ENCODE peak calls at places on chromosomes 4 and X, in nine cellular contexts. One of them, this sample, is unnamed.

GRCh38 chr4:52931238-52931637 is 69.1 kb downstream of the RASL11B start:
- DNase-seq in SJSA1: no peak
- DNase-seq in breast epithelium: no peak
- DNase-seq in choroid plexus epithelial cell: peak
- DNase-seq in fibroblast of mammary gland: no peak
- DNase-seq in WERI-Rb-1: no peak
- DNase-seq in IMR-90: no peak
- DNase-seq in endodermal cell: no peak
- DNase-seq in PC-3: no peak
- DNase-seq in this sample: no peak

GRCh38 chrX:74242484-74243138 is 61.4 kb upstream of the ZCCHC13 start:
- DNase-seq in SJSA1: no peak
- DNase-seq in breast epithelium: no peak
- DNase-seq in choroid plexus epithelial cell: no peak
- DNase-seq in fibroblast of mammary gland: no peak
- DNase-seq in WERI-Rb-1: no peak
- DNase-seq in IMR-90: peak
- DNase-seq in endodermal cell: no peak
- DNase-seq in PC-3: no peak
- DNase-seq in this sample: no peak

GRCh38 chrX:20595928-20596550 is 329.3 kb upstream of the RPS6KA3 start:
- DNase-seq in SJSA1: no peak
- DNase-seq in breast epithelium: no peak
- DNase-seq in choroid plexus epithelial cell: peak
- DNase-seq in fibroblast of mammary gland: peak
- DNase-seq in WERI-Rb-1: no peak
- DNase-seq in IMR-90: no peak
- DNase-seq in endodermal cell: no peak
- DNase-seq in PC-3: peak
- DNase-seq in this sample: peak

GRCh38 chr4:140242357-140243284 is 88.6 kb upstream of the MAML3 start:
- DNase-seq in SJSA1: no peak
- DNase-seq in breast epithelium: no peak
- DNase-seq in choroid plexus epithelial cell: no peak
- DNase-seq in fibroblast of mammary gland: no peak
- DNase-seq in WERI-Rb-1: no peak
- DNase-seq in IMR-90: no peak
- DNase-seq in endodermal cell: no peak
- DNase-seq in PC-3: peak
- DNase-seq in this sample: peak

GRCh38 chr4:128519163-128519810 is 231.7 kb upstream of the PGRMC2 start:
- DNase-seq in SJSA1: no peak
- DNase-seq in breast epithelium: no peak
- DNase-seq in choroid plexus epithelial cell: peak
- DNase-seq in fibroblast of mammary gland: peak
- DNase-seq in WERI-Rb-1: no peak
- DNase-seq in IMR-90: peak
- DNase-seq in endodermal cell: no peak
- DNase-seq in PC-3: no peak
- DNase-seq in this sample: peak

GRCh38 chrX:20352935-20353336 is 86.2 kb upstream of the RPS6KA3 start:
- DNase-seq in SJSA1: no peak
- DNase-seq in breast epithelium: no peak
- DNase-seq in choroid plexus epithelial cell: no peak
- DNase-seq in fibroblast of mammary gland: no peak
- DNase-seq in WERI-Rb-1: no peak
- DNase-seq in IMR-90: no peak
- DNase-seq in endodermal cell: no peak
- DNase-seq in PC-3: no peak
- DNase-seq in this sample: no peak

GRCh38 chrX:38618152-38618551 is 56.8 kb downstream of the TSPAN7 start:
- DNase-seq in SJSA1: no peak
- DNase-seq in breast epithelium: no peak
- DNase-seq in choroid plexus epithelial cell: no peak
- DNase-seq in fibroblast of mammary gland: no peak
- DNase-seq in WERI-Rb-1: no peak
- DNase-seq in IMR-90: no peak
- DNase-seq in endodermal cell: no peak
- DNase-seq in PC-3: no peak
- DNase-seq in this sample: no peak

GRCh38 chr4:8122746-8123145 is 35.9 kb downstream of the ABLIM2 start:
- DNase-seq in SJSA1: no peak
- DNase-seq in breast epithelium: no peak
- DNase-seq in choroid plexus epithelial cell: no peak
- DNase-seq in fibroblast of mammary gland: no peak
- DNase-seq in WERI-Rb-1: no peak
- DNase-seq in IMR-90: no peak
- DNase-seq in endodermal cell: no peak
- DNase-seq in PC-3: no peak
- DNase-seq in this sample: no peak

GRCh38 chrX:39773150-39773549 is 324.6 kb downstream of the BCOR start:
- DNase-seq in SJSA1: no peak
- DNase-seq in breast epithelium: no peak
- DNase-seq in choroid plexus epithelial cell: no peak
- DNase-seq in fibroblast of mammary gland: no peak
- DNase-seq in WERI-Rb-1: no peak
- DNase-seq in IMR-90: no peak
- DNase-seq in endodermal cell: peak
- DNase-seq in PC-3: no peak
- DNase-seq in this sample: no peak

GRCh38 chr4:72567821-72568620 is 1.0 kb downstream of the ADAMTS3 start:
- DNase-seq in SJSA1: peak
- DNase-seq in breast epithelium: peak
- DNase-seq in choroid plexus epithelial cell: peak
- DNase-seq in fibroblast of mammary gland: peak
- DNase-seq in WERI-Rb-1: peak
- DNase-seq in IMR-90: peak
- DNase-seq in endodermal cell: peak
- DNase-seq in PC-3: peak
- DNase-seq in this sample: peak

GRCh38 chr4:89724716-89725115 is 112.2 kb downstream of the SNCA start:
- DNase-seq in SJSA1: no peak
- DNase-seq in breast epithelium: no peak
- DNase-seq in choroid plexus epithelial cell: peak
- DNase-seq in fibroblast of mammary gland: peak
- DNase-seq in WERI-Rb-1: no peak
- DNase-seq in IMR-90: peak
- DNase-seq in endodermal cell: no peak
- DNase-seq in PC-3: peak
- DNase-seq in this sample: peak

GRCh38 chr4:74267998-74268606 is 40.2 kb upstream of the EPGN start:
- DNase-seq in SJSA1: no peak
- DNase-seq in breast epithelium: no peak
- DNase-seq in choroid plexus epithelial cell: peak
- DNase-seq in fibroblast of mammary gland: peak
- DNase-seq in WERI-Rb-1: no peak
- DNase-seq in IMR-90: peak
- DNase-seq in endodermal cell: no peak
- DNase-seq in PC-3: peak
- DNase-seq in this sample: peak

GRCh38 chr4:123833156-123833555 is 436.6 kb downstream of the SPRY1 start:
- DNase-seq in SJSA1: no peak
- DNase-seq in breast epithelium: no peak
- DNase-seq in choroid plexus epithelial cell: no peak
- DNase-seq in fibroblast of mammary gland: peak
- DNase-seq in WERI-Rb-1: no peak
- DNase-seq in IMR-90: peak
- DNase-seq in endodermal cell: no peak
- DNase-seq in PC-3: peak
- DNase-seq in this sample: no peak

GRCh38 chr4:48341776-48342558 is 638 bp downstream of the SLAIN2 start:
- DNase-seq in SJSA1: peak
- DNase-seq in breast epithelium: peak
- DNase-seq in choroid plexus epithelial cell: peak
- DNase-seq in fibroblast of mammary gland: no peak
- DNase-seq in WERI-Rb-1: peak
- DNase-seq in IMR-90: peak
- DNase-seq in endodermal cell: peak
- DNase-seq in PC-3: peak
- DNase-seq in this sample: peak

GRCh38 chrX:44017726-44018125 is 44.5 kb upstream of the NDP start:
- DNase-seq in SJSA1: no peak
- DNase-seq in breast epithelium: no peak
- DNase-seq in choroid plexus epithelial cell: no peak
- DNase-seq in fibroblast of mammary gland: no peak
- DNase-seq in WERI-Rb-1: no peak
- DNase-seq in IMR-90: no peak
- DNase-seq in endodermal cell: no peak
- DNase-seq in PC-3: no peak
- DNase-seq in this sample: no peak

GRCh38 chr4:152229782-152230289 is 306.1 kb downstream of the FBXW7 start:
- DNase-seq in SJSA1: no peak
- DNase-seq in breast epithelium: no peak
- DNase-seq in choroid plexus epithelial cell: no peak
- DNase-seq in fibroblast of mammary gland: no peak
- DNase-seq in WERI-Rb-1: peak
- DNase-seq in IMR-90: no peak
- DNase-seq in endodermal cell: no peak
- DNase-seq in PC-3: no peak
- DNase-seq in this sample: no peak

GRCh38 chr4:183185018-183185417 is 86.0 kb downstream of the WWC2 start:
- DNase-seq in SJSA1: no peak
- DNase-seq in breast epithelium: no peak
- DNase-seq in choroid plexus epithelial cell: peak
- DNase-seq in fibroblast of mammary gland: no peak
- DNase-seq in WERI-Rb-1: no peak
- DNase-seq in IMR-90: peak
- DNase-seq in endodermal cell: no peak
- DNase-seq in PC-3: no peak
- DNase-seq in this sample: no peak

GRCh38 chrX:51608766-51609165 is 9.9 kb downstream of the CENPVL3 start:
- DNase-seq in SJSA1: no peak
- DNase-seq in breast epithelium: no peak
- DNase-seq in choroid plexus epithelial cell: peak
- DNase-seq in fibroblast of mammary gland: peak
- DNase-seq in WERI-Rb-1: no peak
- DNase-seq in IMR-90: peak
- DNase-seq in endodermal cell: no peak
- DNase-seq in PC-3: no peak
- DNase-seq in this sample: no peak
- H3K4me3 ChIP-seq in SJSA1: no peak
- H3K4me3 ChIP-seq in breast epithelium: no peak
- H3K4me3 ChIP-seq in choroid plexus epithelial cell: no peak
- H3K4me3 ChIP-seq in fibroblast of mammary gland: no peak
- H3K4me3 ChIP-seq in WERI-Rb-1: no peak
- H3K4me3 ChIP-seq in IMR-90: no peak
- H3K4me3 ChIP-seq in endodermal cell: no peak
- H3K4me3 ChIP-seq in PC-3: no peak
- H3K4me3 ChIP-seq in this sample: no peak

DNA sequence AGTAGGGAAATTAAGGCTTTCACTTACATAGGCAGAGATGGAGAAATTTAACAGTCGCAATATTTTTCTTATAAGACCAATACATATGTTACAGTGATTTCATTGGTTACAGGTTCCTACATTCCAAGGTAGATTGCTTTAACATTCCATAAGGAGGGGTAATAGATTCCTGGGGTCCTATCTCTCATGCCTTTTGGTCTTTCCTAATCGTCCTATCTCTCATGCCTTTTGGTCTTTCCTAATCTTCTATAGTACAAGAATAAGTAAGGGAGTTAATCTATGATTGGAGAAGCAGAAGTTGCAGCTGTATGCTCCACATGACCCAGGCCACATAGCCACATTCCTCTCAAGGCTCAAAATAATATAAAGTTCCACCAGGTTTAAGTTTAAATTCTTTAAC is 284.9 kb upstream of the BOD1L1 start:
- DNase-seq in SJSA1: no peak
- DNase-seq in breast epithelium: no peak
- DNase-seq in choroid plexus epithelial cell: peak
- DNase-seq in fibroblast of mammary gland: no peak
- DNase-seq in WERI-Rb-1: no peak
- DNase-seq in IMR-90: peak
- DNase-seq in endodermal cell: no peak
- DNase-seq in PC-3: no peak
- DNase-seq in this sample: no peak
- H3K4me3 ChIP-seq in SJSA1: no peak
- H3K4me3 ChIP-seq in breast epithelium: no peak
- H3K4me3 ChIP-seq in choroid plexus epithelial cell: no peak
- H3K4me3 ChIP-seq in fibroblast of mammary gland: no peak
- H3K4me3 ChIP-seq in WERI-Rb-1: no peak
- H3K4me3 ChIP-seq in IMR-90: no peak
- H3K4me3 ChIP-seq in endodermal cell: no peak
- H3K4me3 ChIP-seq in PC-3: no peak
- H3K4me3 ChIP-seq in this sample: no peak

DNA sequence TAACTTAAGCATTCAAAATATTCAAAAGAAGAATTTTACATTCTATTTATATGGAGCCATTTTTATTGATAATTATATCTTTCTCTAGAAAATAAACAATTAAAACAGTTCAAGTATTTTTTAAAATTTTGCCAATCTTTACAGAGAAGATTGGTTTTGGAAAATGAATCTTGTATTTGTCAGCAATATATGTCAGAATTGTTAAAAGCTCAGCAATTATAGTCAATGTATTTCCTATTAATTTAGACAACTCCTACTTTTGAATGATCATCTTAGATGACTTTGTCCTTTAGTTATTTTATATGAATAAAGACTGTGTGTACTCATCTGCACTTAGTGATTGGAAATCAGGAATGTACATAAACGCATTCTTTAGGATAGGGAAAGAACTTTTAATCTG is 223.9 kb upstream of the MAD2L1 start:
- DNase-seq in SJSA1: no peak
- DNase-seq in breast epithelium: no peak
- DNase-seq in choroid plexus epithelial cell: no peak
- DNase-seq in fibroblast of mammary gland: no peak
- DNase-seq in WERI-Rb-1: no peak
- DNase-seq in IMR-90: no peak
- DNase-seq in endodermal cell: no peak
- DNase-seq in PC-3: no peak
- DNase-seq in this sample: no peak
- H3K4me3 ChIP-seq in SJSA1: no peak
- H3K4me3 ChIP-seq in breast epithelium: no peak
- H3K4me3 ChIP-seq in choroid plexus epithelial cell: no peak
- H3K4me3 ChIP-seq in fibroblast of mammary gland: no peak
- H3K4me3 ChIP-seq in WERI-Rb-1: no peak
- H3K4me3 ChIP-seq in IMR-90: no peak
- H3K4me3 ChIP-seq in endodermal cell: no peak
- H3K4me3 ChIP-seq in PC-3: no peak
- H3K4me3 ChIP-seq in this sample: no peak

DNA sequence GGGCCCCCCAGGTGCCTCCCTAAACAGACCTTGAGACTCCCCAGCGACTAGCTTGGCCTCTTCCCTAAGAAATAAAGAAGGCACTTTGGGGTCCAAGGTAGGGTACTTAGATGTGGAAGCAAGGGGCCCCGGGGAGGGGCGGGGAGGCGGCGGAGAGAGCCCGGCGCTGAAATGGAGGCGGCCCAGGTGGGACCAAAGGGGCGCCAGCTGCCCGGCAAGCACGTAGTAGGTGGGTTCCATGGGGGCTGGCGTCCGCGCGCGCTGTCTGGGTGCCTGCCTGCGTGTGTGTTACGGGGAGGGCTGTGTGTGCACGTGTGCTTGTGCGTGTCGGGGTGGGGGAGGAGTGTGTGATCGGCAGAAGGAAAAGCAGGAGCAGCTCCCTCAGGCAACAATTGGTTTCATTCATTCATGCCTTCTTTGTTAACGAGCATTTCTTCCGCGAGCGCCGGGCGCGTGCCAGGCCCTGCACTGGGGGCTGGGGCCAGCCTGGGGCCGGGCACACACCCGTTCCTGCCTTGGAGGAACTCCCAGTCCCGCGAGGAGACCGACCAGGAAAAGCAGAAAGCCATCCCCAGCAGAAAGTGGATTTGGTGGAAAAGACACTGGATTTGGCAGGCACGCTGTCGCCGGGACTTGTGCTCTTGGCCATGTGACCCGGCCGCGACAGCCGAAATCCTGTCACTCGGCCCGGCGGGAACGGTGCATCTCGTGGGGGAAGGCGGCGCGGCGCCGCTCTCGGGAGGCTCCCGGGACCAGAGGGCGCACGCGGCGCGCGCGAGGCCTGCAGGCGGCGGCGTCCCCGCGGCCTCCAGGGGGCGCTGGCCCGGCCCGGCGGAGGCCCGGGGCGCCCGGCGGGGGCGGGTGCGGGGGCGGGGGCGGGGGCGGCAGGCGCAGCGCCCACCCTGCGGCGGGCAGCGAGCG is 3.3 kb upstream of the DUSP9 start:
- DNase-seq in SJSA1: no peak
- DNase-seq in breast epithelium: no peak
- DNase-seq in choroid plexus epithelial cell: no peak
- DNase-seq in fibroblast of mammary gland: no peak
- DNase-seq in WERI-Rb-1: peak
- DNase-seq in IMR-90: no peak
- DNase-seq in endodermal cell: peak
- DNase-seq in PC-3: peak
- DNase-seq in this sample: no peak
- H3K4me3 ChIP-seq in SJSA1: no peak
- H3K4me3 ChIP-seq in breast epithelium: peak
- H3K4me3 ChIP-seq in choroid plexus epithelial cell: no peak
- H3K4me3 ChIP-seq in fibroblast of mammary gland: no peak
- H3K4me3 ChIP-seq in WERI-Rb-1: peak
- H3K4me3 ChIP-seq in IMR-90: no peak
- H3K4me3 ChIP-seq in endodermal cell: no peak
- H3K4me3 ChIP-seq in PC-3: peak
- H3K4me3 ChIP-seq in this sample: no peak

This sample was measured in fibroblast of pulmonary artery.